ENCODE peak calls at places on chromosomes 7 and 10, in five cellular contexts. One of them, this sample, is unnamed.

GRCh38 chr10:44809652-44810051 is 101.5 kb upstream of the TMEM72 start:
- DNase-seq in OCI-LY7: no peak
- DNase-seq in SHP77: no peak
- DNase-seq in activated CD4-positive, alpha-beta T cell treated with anti-CD3 and anti-CD28 coated beads for 1 hour: no peak
- DNase-seq in HFF-Myc: no peak
- DNase-seq in this sample: no peak

GRCh38 chr7:64874114-64874513 is 29.0 kb upstream of the ZNF273 start:
- DNase-seq in OCI-LY7: no peak
- DNase-seq in SHP77: no peak
- DNase-seq in activated CD4-positive, alpha-beta T cell treated with anti-CD3 and anti-CD28 coated beads for 1 hour: no peak
- DNase-seq in HFF-Myc: no peak
- DNase-seq in this sample: no peak

GRCh38 chr10:35212856-35213255 is 86.2 kb downstream of the CREM start:
- DNase-seq in OCI-LY7: no peak
- DNase-seq in SHP77: no peak
- DNase-seq in activated CD4-positive, alpha-beta T cell treated with anti-CD3 and anti-CD28 coated beads for 1 hour: no peak
- DNase-seq in HFF-Myc: no peak
- DNase-seq in this sample: no peak

GRCh38 chr10:3468919-3469638 is 296.5 kb upstream of the PITRM1 start:
- DNase-seq in OCI-LY7: no peak
- DNase-seq in SHP77: no peak
- DNase-seq in activated CD4-positive, alpha-beta T cell treated with anti-CD3 and anti-CD28 coated beads for 1 hour: no peak
- DNase-seq in HFF-Myc: peak
- DNase-seq in this sample: peak

GRCh38 chr7:75776295-75776971 is 4.4 kb upstream of the CCL26 start:
- DNase-seq in OCI-LY7: no peak
- DNase-seq in SHP77: no peak
- DNase-seq in activated CD4-positive, alpha-beta T cell treated with anti-CD3 and anti-CD28 coated beads for 1 hour: peak
- DNase-seq in HFF-Myc: peak
- DNase-seq in this sample: no peak

GRCh38 chr7:48347426-48347825 is 176.2 kb downstream of the ABCA13 start:
- DNase-seq in OCI-LY7: no peak
- DNase-seq in SHP77: no peak
- DNase-seq in activated CD4-positive, alpha-beta T cell treated with anti-CD3 and anti-CD28 coated beads for 1 hour: no peak
- DNase-seq in HFF-Myc: no peak
- DNase-seq in this sample: no peak

GRCh38 chr10:100656479-100656878 is 88.9 kb upstream of the PAX2 start:
- DNase-seq in OCI-LY7: no peak
- DNase-seq in SHP77: no peak
- DNase-seq in activated CD4-positive, alpha-beta T cell treated with anti-CD3 and anti-CD28 coated beads for 1 hour: no peak
- DNase-seq in HFF-Myc: no peak
- DNase-seq in this sample: peak

GRCh38 chr7:37068902-37069301 is 344.6 kb upstream of the AOAH start:
- DNase-seq in OCI-LY7: no peak
- DNase-seq in SHP77: no peak
- DNase-seq in activated CD4-positive, alpha-beta T cell treated with anti-CD3 and anti-CD28 coated beads for 1 hour: no peak
- DNase-seq in HFF-Myc: no peak
- DNase-seq in this sample: peak

GRCh38 chr7:41466760-41467384 is 236.0 kb downstream of the INHBA start:
- DNase-seq in OCI-LY7: no peak
- DNase-seq in SHP77: peak
- DNase-seq in activated CD4-positive, alpha-beta T cell treated with anti-CD3 and anti-CD28 coated beads for 1 hour: no peak
- DNase-seq in HFF-Myc: no peak
- DNase-seq in this sample: no peak

GRCh38 chr7:87510430-87510875 is 35.0 kb upstream of the ABCB4 start:
- DNase-seq in OCI-LY7: no peak
- DNase-seq in SHP77: no peak
- DNase-seq in activated CD4-positive, alpha-beta T cell treated with anti-CD3 and anti-CD28 coated beads for 1 hour: no peak
- DNase-seq in HFF-Myc: no peak
- DNase-seq in this sample: no peak

GRCh38 chr7:1025747-1026581 is 18.4 kb upstream of the GPR146 start:
- DNase-seq in OCI-LY7: peak
- DNase-seq in SHP77: peak
- DNase-seq in activated CD4-positive, alpha-beta T cell treated with anti-CD3 and anti-CD28 coated beads for 1 hour: no peak
- DNase-seq in HFF-Myc: no peak
- DNase-seq in this sample: no peak

GRCh38 chr7:2321020-2321419 is 6.8 kb upstream of the SNX8 start:
- DNase-seq in OCI-LY7: no peak
- DNase-seq in SHP77: no peak
- DNase-seq in activated CD4-positive, alpha-beta T cell treated with anti-CD3 and anti-CD28 coated beads for 1 hour: no peak
- DNase-seq in HFF-Myc: no peak
- DNase-seq in this sample: peak

GRCh38 chr10:121112618-121113384 is 261.6 kb downstream of the WDR11 start:
- DNase-seq in OCI-LY7: no peak
- DNase-seq in SHP77: no peak
- DNase-seq in activated CD4-positive, alpha-beta T cell treated with anti-CD3 and anti-CD28 coated beads for 1 hour: no peak
- DNase-seq in HFF-Myc: no peak
- DNase-seq in this sample: no peak

GRCh38 chr7:45123913-45124312 is 12.4 kb upstream of the TBRG4 start:
- DNase-seq in OCI-LY7: no peak
- DNase-seq in SHP77: no peak
- DNase-seq in activated CD4-positive, alpha-beta T cell treated with anti-CD3 and anti-CD28 coated beads for 1 hour: no peak
- DNase-seq in HFF-Myc: no peak
- DNase-seq in this sample: no peak

GRCh38 chr7:42522227-42522991 is 285.4 kb upstream of the GLI3 start:
- DNase-seq in OCI-LY7: no peak
- DNase-seq in SHP77: peak
- DNase-seq in activated CD4-positive, alpha-beta T cell treated with anti-CD3 and anti-CD28 coated beads for 1 hour: no peak
- DNase-seq in HFF-Myc: no peak
- DNase-seq in this sample: no peak

GRCh38 chr10:80472234-80473095 is 18.4 kb downstream of the TSPAN14 start:
- DNase-seq in OCI-LY7: peak
- DNase-seq in SHP77: no peak
- DNase-seq in activated CD4-positive, alpha-beta T cell treated with anti-CD3 and anti-CD28 coated beads for 1 hour: no peak
- DNase-seq in HFF-Myc: no peak
- DNase-seq in this sample: peak

GRCh38 chr10:90777614-90778013 is 80.2 kb downstream of the HTR7 start:
- DNase-seq in OCI-LY7: no peak
- DNase-seq in SHP77: no peak
- DNase-seq in activated CD4-positive, alpha-beta T cell treated with anti-CD3 and anti-CD28 coated beads for 1 hour: no peak
- DNase-seq in HFF-Myc: no peak
- DNase-seq in this sample: no peak

GRCh38 chr7:27097686-27098492 is 2.1 kb upstream of the HOXA1 start:
- DNase-seq in OCI-LY7: no peak
- DNase-seq in SHP77: no peak
- DNase-seq in activated CD4-positive, alpha-beta T cell treated with anti-CD3 and anti-CD28 coated beads for 1 hour: no peak
- DNase-seq in HFF-Myc: no peak
- DNase-seq in this sample: peak

GRCh38 chr7:149856583-149856982 is 17.2 kb upstream of the ATP6V0E2 start:
- DNase-seq in OCI-LY7: no peak
- DNase-seq in SHP77: no peak
- DNase-seq in activated CD4-positive, alpha-beta T cell treated with anti-CD3 and anti-CD28 coated beads for 1 hour: no peak
- DNase-seq in HFF-Myc: no peak
- DNase-seq in this sample: peak

GRCh38 chr10:92490387-92490786 is 83.5 kb downstream of the IDE start:
- DNase-seq in OCI-LY7: no peak
- DNase-seq in SHP77: no peak
- DNase-seq in activated CD4-positive, alpha-beta T cell treated with anti-CD3 and anti-CD28 coated beads for 1 hour: no peak
- DNase-seq in HFF-Myc: no peak
- DNase-seq in this sample: peak

GRCh38 chr7:151235091-151235787 is 3.0 kb downstream of the CHPF2 start:
- DNase-seq in OCI-LY7: no peak
- DNase-seq in SHP77: no peak
- DNase-seq in activated CD4-positive, alpha-beta T cell treated with anti-CD3 and anti-CD28 coated beads for 1 hour: no peak
- DNase-seq in HFF-Myc: no peak
- DNase-seq in this sample: no peak

GRCh38 chr7:107660381-107661080 is at the start of gene SLC26A4:
- DNase-seq in OCI-LY7: no peak
- DNase-seq in SHP77: no peak
- DNase-seq in activated CD4-positive, alpha-beta T cell treated with anti-CD3 and anti-CD28 coated beads for 1 hour: no peak
- DNase-seq in HFF-Myc: no peak
- DNase-seq in this sample: no peak

GRCh38 chr10:94546058-94546595 is 539 bp downstream of the HELLS start:
- DNase-seq in OCI-LY7: peak
- DNase-seq in SHP77: peak
- DNase-seq in activated CD4-positive, alpha-beta T cell treated with anti-CD3 and anti-CD28 coated beads for 1 hour: no peak
- DNase-seq in HFF-Myc: no peak
- DNase-seq in this sample: peak

GRCh38 chr7:94374231-94374630 is 20.5 kb upstream of the COL1A2 start:
- DNase-seq in OCI-LY7: no peak
- DNase-seq in SHP77: peak
- DNase-seq in activated CD4-positive, alpha-beta T cell treated with anti-CD3 and anti-CD28 coated beads for 1 hour: no peak
- DNase-seq in HFF-Myc: peak
- DNase-seq in this sample: peak

GRCh38 chr10:49518982-49519578 is 19.8 kb downstream of the ERCC6 start:
- DNase-seq in OCI-LY7: peak
- DNase-seq in SHP77: no peak
- DNase-seq in activated CD4-positive, alpha-beta T cell treated with anti-CD3 and anti-CD28 coated beads for 1 hour: no peak
- DNase-seq in HFF-Myc: no peak
- DNase-seq in this sample: no peak

GRCh38 chr7:47405921-47406765 is 175.8 kb downstream of the TNS3 start:
- DNase-seq in OCI-LY7: no peak
- DNase-seq in SHP77: no peak
- DNase-seq in activated CD4-positive, alpha-beta T cell treated with anti-CD3 and anti-CD28 coated beads for 1 hour: no peak
- DNase-seq in HFF-Myc: no peak
- DNase-seq in this sample: peak

GRCh38 chr7:128939861-128940410 is 2.2 kb downstream of the IRF5 start:
- DNase-seq in OCI-LY7: peak
- DNase-seq in SHP77: no peak
- DNase-seq in activated CD4-positive, alpha-beta T cell treated with anti-CD3 and anti-CD28 coated beads for 1 hour: no peak
- DNase-seq in HFF-Myc: no peak
- DNase-seq in this sample: no peak

GRCh38 chr7:55476852-55477780 is 95.2 kb downstream of the VOPP1 start:
- DNase-seq in OCI-LY7: no peak
- DNase-seq in SHP77: no peak
- DNase-seq in activated CD4-positive, alpha-beta T cell treated with anti-CD3 and anti-CD28 coated beads for 1 hour: no peak
- DNase-seq in HFF-Myc: no peak
- DNase-seq in this sample: no peak

GRCh38 chr7:30659312-30659711 is 22.9 kb downstream of the CRHR2 start:
- DNase-seq in OCI-LY7: no peak
- DNase-seq in SHP77: peak
- DNase-seq in activated CD4-positive, alpha-beta T cell treated with anti-CD3 and anti-CD28 coated beads for 1 hour: no peak
- DNase-seq in HFF-Myc: no peak
- DNase-seq in this sample: no peak

This sample was measured in foreskin keratinocyte.